ENCODE peak calls at places on chromosomes 16 and 17, in eight cellular contexts. M, I, A, W, T, E, G and L are unnamed samples.

GRCh38 chr16:4307215-4308037 is 8.4 kb upstream of the GLIS2 start:
- DNase-seq in M (peak), I (no peak), A (peak), W (peak), T (peak), E (peak), G (peak), L (peak)

GRCh38 chr17:77332034-77332971 is 191.5 kb downstream of the SEC14L1 start:
- DNase-seq in M (no peak), I (no peak), A (peak), W (no peak), T (no peak), E (no peak), G (no peak), L (no peak)

GRCh38 chr16:87254734-87255133 is 62.5 kb downstream of the C16orf95 start:
- DNase-seq in M (no peak), I (no peak), A (no peak), W (no peak), T (no peak), E (no peak), G (no peak), L (no peak)

GRCh38 chr16:19940195-19940594 is 55.5 kb upstream of the GPRC5B start:
- DNase-seq in M (no peak), I (no peak), A (no peak), W (no peak), T (no peak), E (no peak), G (no peak), L (no peak)

GRCh38 chr16:29926675-29927522 is 873 bp upstream of the KCTD13 start:
- DNase-seq in M (no peak), I (no peak), A (no peak), W (no peak), T (no peak), E (peak), G (no peak), L (peak)

GRCh38 chr17:81473019-81473418 is 39.6 kb downstream of the ACTG1 start:
- DNase-seq in M (no peak), I (no peak), A (no peak), W (no peak), T (no peak), E (no peak), G (no peak), L (no peak)

GRCh38 chr16:2912330-2913199 is 834 bp downstream of the FLYWCH1 start:
- DNase-seq in M (no peak), I (no peak), A (peak), W (no peak), T (peak), E (peak), G (no peak), L (peak)

GRCh38 chr16:69064789-69065313 is 40.6 kb upstream of the HAS3 start:
- DNase-seq in M (no peak), I (no peak), A (no peak), W (no peak), T (no peak), E (no peak), G (no peak), L (no peak)

GRCh38 chr17:41689497-41690299 is 1.0 kb downstream of the EIF1 start:
- DNase-seq in M (no peak), I (no peak), A (peak), W (peak), T (peak), E (peak), G (no peak), L (peak)

GRCh38 chr16:11114366-11115164 is 141.4 kb downstream of the SOCS1 start:
- DNase-seq in M (no peak), I (no peak), A (peak), W (no peak), T (no peak), E (no peak), G (no peak), L (no peak)

GRCh38 chr17:59800530-59800942 is 92.2 kb downstream of the TUBD1 start:
- DNase-seq in M (no peak), I (no peak), A (no peak), W (no peak), T (no peak), E (peak), G (no peak), L (no peak)

GRCh38 chr16:73329363-73330306 is 281.7 kb upstream of the ZFHX3 start:
- DNase-seq in M (no peak), I (no peak), A (no peak), W (no peak), T (no peak), E (no peak), G (no peak), L (no peak)

GRCh38 chr17:81130385-81131288 is 34.7 kb upstream of the PVALEF start:
- DNase-seq in M (no peak), I (no peak), A (no peak), W (peak), T (no peak), E (no peak), G (no peak), L (no peak)

GRCh38 chr16:88387177-88387576 is 4.4 kb downstream of the ZNF469 start:
- DNase-seq in M (no peak), I (no peak), A (no peak), W (no peak), T (no peak), E (no peak), G (no peak), L (no peak)

GRCh38 chr16:23367564-23367963 is 65.5 kb downstream of the SCNN1B start:
- DNase-seq in M (no peak), I (no peak), A (no peak), W (no peak), T (no peak), E (no peak), G (no peak), L (no peak)

GRCh38 chr17:50685334-50685665 is 22.4 kb downstream of the ANKRD40 start:
- DNase-seq in M (no peak), I (no peak), A (no peak), W (no peak), T (no peak), E (no peak), G (no peak), L (no peak)

GRCh38 chr17:39929657-39930407 is 2.3 kb downstream of the LRRC3C start:
- DNase-seq in M (no peak), I (no peak), A (no peak), W (no peak), T (peak), E (peak), G (no peak), L (peak)

GRCh38 chr17:2259769-2260536 is 43.6 kb downstream of the SMG6 start:
- DNase-seq in M (peak), I (no peak), A (peak), W (no peak), T (no peak), E (peak), G (no peak), L (no peak)

GRCh38 chr17:3740611-3741073 is 16.9 kb downstream of the HASPIN start:
- DNase-seq in M (no peak), I (no peak), A (peak), W (no peak), T (no peak), E (no peak), G (no peak), L (no peak)

GRCh38 chr16:25045696-25046381 is 30.7 kb upstream of the ARHGAP17 start:
- DNase-seq in M (no peak), I (no peak), A (no peak), W (no peak), T (no peak), E (peak), G (no peak), L (peak)

GRCh38 chr16:8370374-8371015 is 219.8 kb downstream of the TMEM114 start:
- DNase-seq in M (no peak), I (peak), A (no peak), W (no peak), T (peak), E (peak), G (no peak), L (peak)

GRCh38 chr16:82031116-82032084 is 3.7 kb upstream of the HSD17B2 start:
- DNase-seq in M (no peak), I (no peak), A (no peak), W (no peak), T (peak), E (peak), G (no peak), L (peak)